ENCODE peak calls at places on chromosomes 11 and 22, in eight cellular contexts. S is GM23248, E is SK-N-SH, G is fibroblast of lung, F is Karpas-422, I is IMR-90, N is A549, B is mesendoderm. R is an unnamed sample.

GRCh38 chr11:72598901-72599300 is 75.3 kb downstream of the PDE2A start:
- DNase-seq in S (peak; percentile 42), E (peak; percentile 83), G (peak; percentile 14), F (no peak), I (peak; percentile 21), N (peak; percentile 59), B (peak; percentile 71), R (peak; percentile 37)

GRCh38 chr11:108496643-108497256 is 1.4 kb downstream of the POGLUT3 start:
- DNase-seq in S (peak; percentile 55), E (no peak), G (peak; percentile 52), F (no peak), I (peak; percentile 31), N (no peak), B (peak; percentile 7), R (no peak)

GRCh38 chr22:42863349-42863911 is 6.4 kb upstream of the ARFGAP3 start:
- DNase-seq in S (peak; percentile 68), E (no peak), G (peak; percentile 98), F (no peak), I (peak; percentile 88), N (no peak), B (no peak), R (no peak)

GRCh38 chr11:1440496-1440895 is 46.1 kb downstream of the MOB2 start:
- DNase-seq in S (no peak), E (no peak), G (no peak), F (no peak), I (no peak), N (no peak), B (no peak), R (no peak)

GRCh38 chr11:12502041-12502440 is 124.7 kb downstream of the PARVA start:
- DNase-seq in S (peak; percentile 52), E (no peak), G (peak; percentile 83), F (no peak), I (peak; percentile 50), N (no peak), B (no peak), R (no peak)

GRCh38 chr22:45717787-45718186 is 46.2 kb downstream of the ATXN10 start:
- DNase-seq in S (peak; percentile 84), E (no peak), G (peak; percentile 85), F (no peak), I (peak; percentile 79), N (no peak), B (peak; percentile 54), R (no peak)

GRCh38 chr11:26187639-26188038 is 144.3 kb upstream of the ANO3 start:
- DNase-seq in S (peak; percentile 82), E (no peak), G (peak; percentile 70), F (no peak), I (peak; percentile 82), N (no peak), B (peak; percentile 26), R (no peak)

GRCh38 chr11:50278756-50279155 is 246.1 kb downstream of the OR4C45 start:
- DNase-seq in S (no peak), E (no peak), G (no peak), F (no peak), I (no peak), N (no peak), B (no peak), R (no peak)

GRCh38 chr22:31083377-31083768 is 2.3 kb downstream of the SMTN start:
- DNase-seq in S (no peak), E (peak; percentile 7), G (no peak), F (no peak), I (no peak), N (no peak), B (no peak), R (no peak)

GRCh38 chr22:22663861-22664800 is 19.7 kb downstream of the GGTLC2 start:
- DNase-seq in S (no peak), E (no peak), G (no peak), F (no peak), I (no peak), N (no peak), B (no peak), R (no peak)

GRCh38 chr22:36862251-36863242 is 1.7 kb downstream of the NCF4 start:
- DNase-seq in S (no peak), E (no peak), G (no peak), F (peak; percentile 88), I (no peak), N (no peak), B (no peak), R (no peak)

GRCh38 chr22:41920271-41920976 is 5.5 kb upstream of the SHISA8 start:
- DNase-seq in S (no peak), E (no peak), G (no peak), F (peak; percentile 90), I (no peak), N (no peak), B (no peak), R (no peak)

GRCh38 chr22:33247758-33248157 is 189.6 kb upstream of the SYN3 start:
- DNase-seq in S (peak; percentile 59), E (no peak), G (peak; percentile 11), F (no peak), I (no peak), N (no peak), B (no peak), R (no peak)

GRCh38 chr11:130772266-130773227 is 143.7 kb downstream of the SNX19 start:
- DNase-seq in S (peak; percentile 94), E (no peak), G (peak; percentile 98), F (no peak), I (peak; percentile 97), N (no peak), B (no peak), R (no peak)

DNA sequence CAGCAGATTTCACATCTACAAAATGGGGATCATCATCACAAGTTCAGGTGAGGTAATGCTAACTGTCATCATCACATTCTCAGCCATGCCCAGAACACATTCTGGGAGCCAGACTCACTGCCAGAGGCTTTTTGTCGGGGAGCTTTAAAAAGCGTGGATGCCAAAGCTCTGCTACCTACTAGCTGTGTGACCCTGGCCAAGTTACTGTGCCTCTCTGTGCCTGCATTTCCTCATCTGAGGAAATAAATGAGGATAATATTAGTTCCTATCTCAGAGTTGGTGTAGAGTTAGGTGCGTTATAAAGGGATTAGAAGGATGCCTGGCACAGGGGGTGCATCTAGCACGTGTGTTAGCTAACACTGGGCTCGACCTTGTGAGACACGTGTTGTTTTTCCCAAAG is 25.0 kb upstream of the WNT11 start:
- DNase-seq in S (peak; percentile 20), E (no peak), G (no peak), F (no peak), I (no peak), N (no peak), B (no peak), R (no peak)
- H3K4me2 ChIP-seq in S (no peak overlapping the region), E (no peak overlapping the region), G (no peak overlapping the region), F (no peak overlapping the region), I (no peak overlapping the region), N (no peak overlapping the region), B (no peak overlapping the region), R (no peak overlapping the region)

DNA sequence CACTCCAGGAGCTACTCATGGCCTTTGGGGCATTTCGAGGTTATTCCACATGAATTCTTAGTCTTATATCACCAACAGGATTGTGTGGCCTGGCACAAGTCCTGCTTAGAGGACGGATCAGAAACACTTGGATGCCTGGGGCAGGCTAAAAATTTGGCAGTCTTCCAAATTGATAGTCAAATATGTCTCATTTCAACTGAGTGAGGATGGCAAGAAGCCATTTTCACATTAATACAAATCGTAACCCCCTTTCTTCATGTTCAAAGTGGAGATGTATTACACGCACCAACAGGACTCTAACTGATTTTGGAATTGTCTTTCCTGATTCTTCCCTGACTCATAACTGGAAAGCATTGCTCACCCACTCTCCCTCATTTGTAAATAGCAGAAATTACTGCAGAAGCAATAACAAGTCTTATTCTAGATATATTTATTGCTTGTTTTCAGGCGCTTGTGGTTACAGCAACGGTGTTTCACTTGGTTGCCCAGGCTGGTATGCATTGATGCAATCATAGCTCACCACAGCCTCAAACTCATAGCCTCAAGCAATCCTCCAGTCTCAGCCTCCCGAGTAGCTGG is 10.3 kb upstream of the CCDC86 start:
- DNase-seq in S (peak; percentile 56), E (peak; percentile 51), G (peak; percentile 51), F (no peak), I (peak; percentile 42), N (no peak), B (no peak), R (no peak)
- H3K4me2 ChIP-seq in S (no peak overlapping the region), E (no peak overlapping the region), G (no peak overlapping the region), F (no peak overlapping the region), I (no peak overlapping the region), N (no peak overlapping the region), B (no peak overlapping the region), R (no peak overlapping the region)

DNA sequence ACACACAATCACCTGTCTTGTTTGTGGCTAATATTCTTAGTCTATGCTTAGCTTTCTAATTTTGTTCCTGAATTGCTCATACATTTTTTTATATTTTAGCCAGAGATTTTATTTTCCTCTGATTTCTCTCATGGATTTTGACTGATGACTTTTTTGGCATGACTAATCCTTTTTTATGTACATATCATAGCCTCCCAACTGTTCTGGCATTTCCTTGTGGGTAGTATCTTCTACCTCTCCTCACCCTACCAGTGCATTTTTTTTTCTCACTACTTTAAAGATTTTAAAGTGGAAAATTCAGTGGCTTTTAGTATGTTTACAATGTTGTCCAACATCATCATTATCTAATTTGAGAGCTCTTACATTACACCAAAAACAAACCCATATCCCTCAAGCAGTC is 84.4 kb upstream of the TENM4 start:
- DNase-seq in S (no peak), E (no peak), G (no peak), F (no peak), I (no peak), N (no peak), B (no peak), R (no peak)
- H3K4me2 ChIP-seq in S (no peak overlapping the region), E (no peak overlapping the region), G (no peak overlapping the region), F (no peak overlapping the region), I (no peak overlapping the region), N (no peak overlapping the region), B (no peak overlapping the region), R (no peak overlapping the region)

DNA sequence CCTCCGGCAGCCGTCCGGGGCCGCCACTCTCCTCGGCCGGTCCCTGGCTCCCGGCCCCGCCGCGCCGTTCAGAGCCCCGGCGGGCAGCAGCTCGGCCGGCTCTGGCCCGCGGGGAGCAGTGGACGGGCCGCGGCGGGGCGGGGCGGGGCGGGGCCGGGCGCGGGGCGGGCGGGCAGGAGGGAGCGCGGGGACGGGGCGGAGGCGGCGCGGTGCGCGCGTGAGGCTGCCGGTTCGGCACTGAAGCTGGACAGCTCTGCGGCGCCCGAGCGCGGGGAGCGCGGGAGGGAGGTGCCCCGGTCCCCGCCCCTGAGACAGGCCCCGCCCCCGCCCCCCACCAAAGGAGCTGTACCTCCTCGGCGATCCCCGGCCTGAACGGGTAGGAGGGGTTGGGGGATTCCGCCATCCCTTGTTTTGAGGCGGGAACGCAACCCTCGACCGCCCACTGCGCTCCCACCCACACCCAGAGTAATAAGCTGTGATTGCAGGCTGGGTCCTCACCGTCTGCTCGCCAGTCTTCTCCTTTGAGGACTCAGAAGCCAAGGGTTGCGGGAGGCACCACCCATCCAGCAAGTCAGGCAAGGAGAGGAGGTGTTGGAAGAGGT is at the start of gene DRD2:
- DNase-seq in S (peak; percentile 42), E (peak; percentile 86), G (peak; percentile 20), F (no peak), I (no peak), N (no peak), B (peak; percentile 19), R (peak; percentile 27)
- H3K4me2 ChIP-seq in S (peak within 1 kb of the TSS; percentile 36), E (peak within 1 kb of the TSS; percentile 63), G (peak within 1 kb of the TSS; percentile 35), F (no peak within 1 kb of the TSS), I (no peak within 1 kb of the TSS), N (peak within 1 kb of the TSS; percentile 64), B (peak within 1 kb of the TSS; percentile 57), R (peak within 1 kb of the TSS; percentile 80)

R was measured in neuronal stem cell.